ENCODE peak calls at places on chromosomes 2 and 18, in six cellular contexts. E, J, Y, C, L and B are unnamed samples.

GRCh38 chr18:46402396-46402795 is 254.6 kb downstream of the LOXHD1 start:
- DNase-seq in L (no peak), C (no peak), J (no peak), E (no peak), Y (no peak), B (no peak)

GRCh38 chr18:79681484-79682387 is 2.1 kb downstream of the CTDP1 start:
- DNase-seq in Y (no peak), J (no peak), E (no peak), C (no peak), L (no peak), B (no peak)

GRCh38 chr18:56089607-56090258 is 501.7 kb upstream of the TCF4 start:
- DNase-seq in E (no peak), J (no peak), Y (no peak), C (no peak), L (no peak), B (no peak)

GRCh38 chr2:23487735-23488492 is 102.9 kb downstream of the KLHL29 start:
- DNase-seq in C (no peak), E (peak), Y (no peak), L (peak), J (no peak), B (peak)

GRCh38 chr2:55239656-55240222 is 7.3 kb downstream of the RPS27A start:
- DNase-seq in C (no peak), Y (no peak), L (no peak), E (no peak), J (no peak), B (no peak)

GRCh38 chr2:173997779-173998178 is 32.6 kb upstream of the SP3 start:
- DNase-seq in J (no peak), L (peak), C (no peak), E (no peak), Y (no peak), B (peak)

GRCh38 chr2:47687856-47688255 is 95.1 kb upstream of the MSH6 start:
- DNase-seq in L (no peak), J (no peak), Y (no peak), E (no peak), C (no peak), B (no peak)

GRCh38 chr18:28411806-28412205 is 234.9 kb upstream of the CDH2 start:
- DNase-seq in J (no peak), Y (peak), L (peak), E (no peak), C (no peak), B (peak)

GRCh38 chr2:9207641-9208301 is 1.2 kb downstream of the ASAP2 start:
- DNase-seq in J (peak), C (peak), Y (peak), E (no peak), L (no peak), B (no peak)

GRCh38 chr2:63786506-63786905 is 55.2 kb upstream of the UGP2 start:
- DNase-seq in L (peak), E (no peak), C (no peak), J (no peak), Y (no peak), B (peak)

GRCh38 chr18:13051950-13052349 is 60.8 kb downstream of the CEP192 start:
- DNase-seq in L (peak), J (no peak), Y (no peak), C (no peak), E (no peak), B (peak)

GRCh38 chr2:174965992-174966789 is 39.0 kb downstream of the CHN1 start:
- DNase-seq in C (peak), Y (no peak), E (no peak), J (no peak), L (peak), B (peak)

GRCh38 chr18:36572135-36572856 is 256.5 kb downstream of the TPGS2 start:
- DNase-seq in L (peak), C (peak), Y (peak), J (no peak), E (no peak), B (peak)

GRCh38 chr2:191178806-191179514 is 28.2 kb upstream of the STAT4 start:
- DNase-seq in C (no peak), L (peak), Y (no peak), E (no peak), J (no peak), B (peak)

GRCh38 chr2:111945444-111946293 is 47.3 kb downstream of the MERTK start:
- DNase-seq in E (no peak), C (no peak), Y (no peak), L (no peak), J (no peak), B (no peak)

GRCh38 chr2:6772366-6772710 is 93.4 kb downstream of the CMPK2 start:
- DNase-seq in E (no peak), C (peak), J (no peak), Y (no peak), L (no peak), B (no peak)

GRCh38 chr2:109531221-109531620 is 82.5 kb downstream of the SEPTIN10 start:
- DNase-seq in J (no peak), Y (no peak), C (no peak), E (no peak), L (no peak), B (peak)

GRCh38 chr2:198100323-198100722 is 295.9 kb downstream of the PLCL1 start:
- DNase-seq in Y (no peak), E (no peak), J (no peak), L (peak), C (no peak), B (peak)

GRCh38 chr2:165899311-165899710 is 54.3 kb downstream of the TTC21B start:
- DNase-seq in L (no peak), Y (no peak), J (no peak), C (no peak), E (no peak), B (no peak)

GRCh38 chr2:163800889-163801498 is 65.2 kb upstream of the FIGN start:
- DNase-seq in J (no peak), Y (peak), E (no peak), C (peak), L (peak), B (no peak)

GRCh38 chr2:109374548-109375130 is 239.1 kb downstream of the SEPTIN10 start:
- DNase-seq in E (no peak), C (no peak), J (no peak), L (no peak), Y (no peak), B (no peak)

GRCh38 chr18:22324191-22325131 is 93.3 kb downstream of the CTAGE1 start:
- DNase-seq in L (peak), C (peak), J (peak), E (no peak), Y (peak), B (peak)
- H3K4me3 ChIP-seq in L (no peak), C (peak), J (peak), E (no peak), Y (no peak), B (peak)

GRCh38 chr2:172233947-172234715 is 131.4 kb upstream of the DLX2 start:
- DNase-seq in C (no peak), Y (no peak), J (no peak), L (no peak), E (no peak), B (no peak)
- TF ChIP-seq CTCF in C (no peak), Y (no peak), J (no peak), L (no peak), E (no peak), B (no peak)

GRCh38 chr2:230134496-230135073 is 65.9 kb upstream of the SLC16A14 start:
- DNase-seq in J (no peak), Y (no peak), E (peak), C (no peak), L (peak), B (peak)
- H3K4me3 ChIP-seq in J (no peak), Y (no peak), E (no peak), C (no peak), L (no peak), B (no peak)

GRCh38 chr18:14976736-14977430 is 228.9 kb downstream of the ANKRD30B start:
- DNase-seq in J (no peak), E (no peak), C (no peak), Y (no peak), L (no peak), B (no peak)
- TF ChIP-seq CTCF in J (no peak), E (no peak), C (no peak), Y (no peak), L (no peak), B (peak)

GRCh38 chr2:20516291-20516645 is 69.4 kb downstream of the RHOB start:
- DNase-seq in Y (no peak), L (no peak), C (no peak), E (no peak), J (no peak), B (no peak)
- H3K4me3 ChIP-seq in Y (no peak), L (no peak), C (no peak), E (no peak), J (no peak), B (no peak)

GRCh38 chr2:101114268-101114783 is 36.9 kb downstream of the TBC1D8 start:
- DNase-seq in E (no peak), L (no peak), C (no peak), Y (no peak), J (no peak), B (no peak)
- TF ChIP-seq CTCF in E (no peak), L (no peak), C (no peak), Y (no peak), J (no peak), B (no peak)

DNA sequence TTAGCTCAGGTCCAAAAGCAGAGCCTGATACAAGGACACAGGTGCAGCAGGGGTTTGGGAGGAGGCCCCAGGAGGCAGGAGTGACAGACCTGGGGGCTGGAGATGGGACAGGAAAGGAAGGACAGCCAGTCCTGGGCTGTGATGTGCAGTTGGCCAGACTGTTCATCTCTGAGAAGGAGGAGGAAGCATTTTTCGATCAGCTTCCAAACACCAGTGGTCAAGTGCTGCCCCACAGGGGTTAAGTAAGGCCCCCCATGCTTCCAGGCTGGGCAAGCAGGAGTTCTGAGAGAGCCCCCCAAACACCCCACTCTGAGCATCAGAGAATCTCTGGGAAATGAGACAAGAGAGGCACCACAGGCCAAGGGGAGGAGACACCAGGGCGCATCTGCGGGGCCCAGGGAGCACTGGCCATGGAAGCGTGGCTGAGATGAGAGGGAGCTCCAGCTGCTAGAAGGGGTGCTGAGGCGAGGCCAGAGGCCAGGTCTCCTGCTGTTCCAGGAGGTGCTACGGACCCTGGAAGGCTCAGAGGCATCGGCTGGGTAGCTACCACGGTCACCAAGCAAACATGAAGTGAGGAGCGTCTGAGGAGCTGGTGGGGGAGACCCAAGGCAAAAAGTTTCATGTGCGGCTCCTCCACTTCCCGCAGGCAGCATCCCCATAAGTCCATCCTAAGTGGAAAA is 5.6 kb upstream of the HDAC4 start:
- DNase-seq in E (no peak), L (no peak), C (no peak), Y (no peak), J (no peak), B (no peak)
- H3K4me3 ChIP-seq in E (no peak), L (no peak), C (no peak), Y (no peak), J (no peak), B (no peak)

GRCh38 chr2:195575879-195576391 is 81.1 kb upstream of the SLC39A10 start:
- DNase-seq in J (no peak), E (peak), C (peak), L (peak), Y (no peak), B (peak)
- TF ChIP-seq CTCF in J (no peak), E (no peak), C (peak), L (no peak), Y (no peak), B (no peak)

DNA sequence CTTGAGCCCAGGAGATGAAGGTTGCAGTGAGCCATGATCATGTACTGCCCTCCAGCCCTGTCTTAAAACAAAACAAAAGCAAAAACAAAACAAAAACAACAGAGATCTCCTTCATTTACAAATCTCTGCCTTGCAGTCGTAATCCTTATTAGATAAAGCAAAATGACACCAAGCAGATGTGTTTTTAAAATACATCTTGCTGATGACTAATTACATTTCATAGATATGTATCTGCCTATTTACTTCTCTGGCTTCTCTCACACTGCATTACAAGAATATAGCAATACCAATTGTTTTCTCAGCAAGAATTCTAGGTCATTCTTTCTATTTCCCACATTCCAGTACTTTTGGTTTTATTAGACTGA is 22.8 kb downstream of the NFE2L2 start:
- DNase-seq in L (no peak), E (no peak), J (no peak), Y (no peak), C (no peak), B (peak)
- H3K4me3 ChIP-seq in L (peak), E (peak), J (no peak), Y (no peak), C (no peak), B (no peak)

DNA sequence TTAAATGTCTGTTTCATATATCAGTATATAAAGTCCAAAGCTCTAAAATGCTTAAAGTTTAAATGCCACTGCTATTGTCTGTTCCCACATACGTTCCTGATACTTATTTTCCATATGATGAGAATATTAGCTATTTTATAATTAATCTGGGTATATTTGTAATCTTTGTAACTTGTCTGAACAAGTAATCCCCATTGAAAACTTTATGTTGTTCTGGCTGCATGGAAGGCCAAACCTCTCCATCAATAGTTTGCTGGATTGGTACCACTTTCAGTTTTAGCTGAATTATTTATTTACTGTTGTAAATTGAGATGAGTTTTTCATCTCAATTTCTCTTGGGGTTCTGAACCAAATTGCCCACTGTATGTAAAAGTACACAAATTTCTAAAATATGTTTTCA is 1.5 kb downstream of the MBD5 start:
- DNase-seq in C (no peak), E (no peak), Y (no peak), J (no peak), L (no peak), B (no peak)
- TF ChIP-seq CTCF in C (no peak), E (no peak), Y (no peak), J (no peak), L (no peak), B (no peak)